ENCODE peak calls at places on chromosomes 16 and 17, in four cellular contexts. Q is A549, N is Karpas-422, B is cardiac muscle cell. A is an unnamed sample.

GRCh38 chr16:3099732-3100499 is 822 bp upstream of the ZSCAN10 start:
- DNase-seq in Q (peak; percentile 80), N (peak; percentile 94), B (peak; percentile 93), A (peak; percentile 96)

GRCh38 chr16:10069374-10069773 is 112.9 kb downstream of the GRIN2A start:
- DNase-seq in Q (no peak), N (no peak), B (no peak), A (no peak)

GRCh38 chr17:60079401-60079861 is 710 bp upstream of the HEATR6 start:
- DNase-seq in Q (peak; percentile 26), N (no peak), B (peak; percentile 50), A (no peak)

GRCh38 chr16:72224260-72224768 is 52.4 kb upstream of the PMFBP1 start:
- DNase-seq in Q (no peak), N (no peak), B (no peak), A (no peak)

GRCh38 chr16:3578610-3579551 is 1.7 kb upstream of the NLRC3 start:
- DNase-seq in Q (no peak), N (peak; percentile 72), B (no peak), A (no peak)

GRCh38 chr17:42937712-42938596 is 26.3 kb downstream of the AARSD1 start:
- DNase-seq in Q (peak; percentile 81), N (peak; percentile 81), B (peak; percentile 76), A (peak; percentile 59)

GRCh38 chr17:29549169-29549935 is 17.5 kb downstream of the ABHD15 start:
- DNase-seq in Q (no peak), N (no peak), B (peak; percentile 60), A (peak; percentile 42)

GRCh38 chr17:75285123-75285522 is 4.1 kb downstream of the SLC25A19 start:
- DNase-seq in Q (no peak), N (no peak), B (no peak), A (no peak)

GRCh38 chr17:51435641-51436091 is 175.3 kb downstream of the UTP18 start:
- DNase-seq in Q (peak; percentile 91), N (peak; percentile 82), B (peak; percentile 24), A (peak; percentile 87)

GRCh38 chr16:81004646-81005353 is 1.9 kb downstream of the CMC2 start:
- DNase-seq in Q (peak; percentile 32), N (peak; percentile 89), B (peak; percentile 73), A (peak; percentile 29)

GRCh38 chr17:70610161-70610560 is 440.8 kb downstream of the KCNJ2 start:
- DNase-seq in Q (no peak), N (no peak), B (no peak), A (no peak)

GRCh38 chr16:84281077-84281476 is 13.6 kb upstream of the WFDC1 start:
- DNase-seq in Q (no peak), N (peak; percentile 83), B (peak; percentile 30), A (no peak)

GRCh38 chr17:62761884-62762283 is 46.2 kb downstream of the MARCHF10 start:
- DNase-seq in Q (no peak), N (no peak), B (no peak), A (no peak)

GRCh38 chr17:66214893-66215528 is 14.2 kb downstream of the APOH start:
- DNase-seq in Q (no peak), N (no peak), B (no peak), A (no peak)

GRCh38 chr17:488993-489757 is 136.6 kb upstream of the RPH3AL start:
- DNase-seq in Q (no peak), N (no peak), B (peak; percentile 69), A (no peak)

GRCh38 chr16:14548933-14549788 is 80.9 kb downstream of the PARN start:
- DNase-seq in Q (no peak), N (no peak), B (no peak), A (no peak)

GRCh38 chr17:46940692-46941404 is 17.9 kb downstream of the GOSR2 start:
- DNase-seq in Q (peak; percentile 97), N (peak; percentile 88), B (peak; percentile 84), A (peak; percentile 87)

GRCh38 chr17:28643979-28644781 is 778 bp downstream of the BLTP2 start:
- DNase-seq in Q (peak; percentile 83), N (peak; percentile 87), B (peak; percentile 63), A (peak; percentile 29)

GRCh38 chr17:34283571-34283970 is 2.0 kb upstream of the CCL11 start:
- DNase-seq in Q (no peak), N (no peak), B (no peak), A (no peak)

GRCh38 chr16:86862596-86862995 is 284.2 kb downstream of the FOXL1 start:
- DNase-seq in Q (no peak), N (no peak), B (no peak), A (no peak)

GRCh38 chr17:3658784-3659449 is 9.5 kb downstream of the TAX1BP3 start:
- DNase-seq in Q (no peak), N (no peak), B (no peak), A (no peak)

GRCh38 chr16:15451098-15451731 is 16.8 kb downstream of the BMERB1 start:
- DNase-seq in Q (no peak), N (no peak), B (no peak), A (no peak)

GRCh38 chr17:16934133-16934795 is 37.7 kb downstream of the TNFRSF13B start:
- DNase-seq in Q (no peak), N (no peak), B (no peak), A (no peak)

GRCh38 chr16:7471268-7471667 is 138.6 kb downstream of the RBFOX1 start:
- DNase-seq in Q (no peak), N (no peak), B (no peak), A (no peak)

GRCh38 chr17:10243905-10244844 is 45.8 kb upstream of the GAS7 start:
- DNase-seq in Q (no peak), N (no peak), B (peak; percentile 78), A (no peak)

GRCh38 chr17:14205992-14206461 is 30.6 kb downstream of the CDRT15 start:
- DNase-seq in Q (no peak), N (no peak), B (no peak), A (no peak)

GRCh38 chr16:11224096-11224893 is 31.7 kb downstream of the SOCS1 start:
- DNase-seq in Q (no peak), N (peak; percentile 62), B (no peak), A (no peak)

GRCh38 chr16:83769397-83770008 is 38.3 kb upstream of the HSBP1 start:
- DNase-seq in Q (no peak), N (no peak), B (no peak), A (no peak)

GRCh38 chr17:69357701-69358100 is 30.8 kb upstream of the ABCA5 start:
- DNase-seq in Q (no peak), N (peak; percentile 65), B (peak; percentile 11), A (no peak)

GRCh38 chr16:28149016-28149888 is 62.5 kb downstream of the XPO6 start:
- DNase-seq in Q (no peak), N (no peak), B (peak; percentile 15), A (no peak)

GRCh38 chr17:65697661-65698060 is 136.2 kb upstream of the AXIN2 start:
- DNase-seq in Q (no peak), N (no peak), B (no peak), A (no peak)

GRCh38 chr17:27601069-27601974 is 29.7 kb upstream of the LGALS9 start:
- DNase-seq in Q (peak; percentile 81), N (peak; percentile 92), B (peak; percentile 89), A (peak; percentile 67)

GRCh38 chr17:63930951-63931575 is 1.1 kb downstream of the CD79B start:
- DNase-seq in Q (no peak), N (peak; percentile 93), B (peak; percentile 18), A (no peak)

GRCh38 chr16:71431991-71432390 is 9.9 kb downstream of the TLE7 start:
- DNase-seq in Q (no peak), N (no peak), B (no peak), A (no peak)

GRCh38 chr17:30222741-30223175 is 12.7 kb downstream of the SLC6A4 start:
- DNase-seq in Q (no peak), N (no peak), B (no peak), A (no peak)

GRCh38 chr16:68713430-68713829 is 23.7 kb upstream of the CDH1 start:
- DNase-seq in Q (no peak), N (no peak), B (no peak), A (no peak)

GRCh38 chr16:51149721-51150158 is 1.3 kb downstream of the SALL1 start:
- DNase-seq in Q (no peak), N (no peak), B (no peak), A (no peak)
- H3K4me3 ChIP-seq in Q (no peak overlapping the region), N (no peak overlapping the region), B (peak overlapping the region; percentile 68), A (no peak overlapping the region)

DNA sequence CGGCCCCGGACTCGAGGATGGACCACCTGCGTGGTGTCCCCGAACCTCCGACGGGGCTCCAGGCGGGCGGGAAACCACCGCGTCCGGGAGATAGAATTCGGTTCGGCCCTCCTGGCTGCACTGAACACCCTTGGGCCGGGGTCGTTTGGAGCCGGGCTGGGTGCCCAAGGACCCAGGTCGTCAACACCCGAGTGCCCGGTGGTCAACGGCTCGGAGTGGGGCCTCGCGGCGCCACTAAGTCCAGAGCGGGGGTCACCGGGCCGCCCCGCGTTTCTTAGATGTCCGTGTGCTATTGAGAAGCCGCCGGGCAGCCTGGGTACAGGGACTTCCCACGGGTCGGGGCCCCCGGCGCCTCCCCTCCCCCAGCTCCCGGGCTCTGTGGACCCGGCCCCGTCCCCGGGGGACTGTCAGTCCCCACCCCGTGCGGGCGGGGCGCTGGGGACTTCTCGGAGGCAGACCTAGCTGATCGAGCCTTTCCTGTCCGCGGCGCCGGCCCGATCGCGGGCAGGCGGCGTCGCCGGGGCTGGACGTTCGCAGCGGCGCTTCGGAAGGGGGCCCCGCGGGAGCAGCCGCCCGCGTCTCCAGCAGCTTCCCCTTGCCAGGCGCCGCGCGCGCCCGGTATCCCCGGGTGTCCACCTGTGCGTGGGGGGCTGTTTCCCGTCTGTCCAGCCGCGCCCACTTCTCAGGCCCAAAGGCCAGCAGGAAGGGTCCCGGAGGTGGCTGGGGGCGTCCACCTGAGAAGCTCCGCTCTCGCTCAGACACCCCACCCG is 655 bp upstream of the NPTX1 start:
- DNase-seq in Q (no peak), N (no peak), B (no peak), A (no peak)
- H3K4me1 ChIP-seq in Q (peaks cover 48% of the 10 kb centered on the region), N (peaks cover 22% of the 10 kb centered on the region), B (peaks cover 3% of the 10 kb centered on the region), A (no peaks in the 10 kb centered on the region)

DNA sequence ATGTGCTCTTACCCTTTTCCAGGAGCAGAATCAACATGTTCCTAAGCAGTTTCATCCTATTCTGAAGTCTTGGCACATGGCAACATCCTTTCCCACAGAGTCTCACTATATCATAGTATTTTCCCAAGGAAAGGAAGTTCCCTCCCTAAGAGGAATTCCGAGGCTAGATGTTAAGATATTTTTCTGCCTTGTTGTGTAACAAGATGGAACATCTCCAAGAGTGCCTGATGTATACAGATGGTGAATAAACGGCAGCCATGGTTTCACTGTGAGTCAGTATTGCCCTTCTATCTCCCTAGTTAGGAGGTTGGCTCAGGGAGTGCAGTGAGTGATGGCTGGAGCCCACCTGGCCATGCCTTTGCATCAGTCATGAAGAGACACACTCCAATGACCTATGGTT is 48.2 kb downstream of the SPACA3 start:
- DNase-seq in Q (no peak), N (no peak), B (peak; percentile 84), A (no peak)
- H3K4me3 ChIP-seq in Q (no peak overlapping the region), N (no peak overlapping the region), B (no peak overlapping the region), A (no peak overlapping the region)

GRCh38 chr16:89039756-89040155 is 53.9 kb upstream of the ACSF3 start:
- DNase-seq in Q (no peak), N (no peak), B (no peak), A (peak; percentile 10)

GRCh38 chr16:89037261-89038152 is 56.1 kb upstream of the ACSF3 start:
- DNase-seq in Q (peak; percentile 33), N (peak; percentile 89), B (peak; percentile 50), A (peak; percentile 8)

GRCh38 chr16:89038811-89039735 is 54.6 kb upstream of the ACSF3 start:
- DNase-seq in Q (no peak), N (no peak), B (no peak), A (peak; percentile 2)

GRCh38 chr16:89036776-89037175 is 56.9 kb upstream of the ACSF3 start:
- DNase-seq in Q (no peak), N (no peak), B (no peak), A (peak; percentile 7)

GRCh38 chr16:89038221-89038721 is 55.4 kb upstream of the ACSF3 start:
- DNase-seq in Q (no peak), N (peak; percentile 92), B (no peak), A (peak; percentile 7)
- H3K4me1 ChIP-seq in Q (no peaks in the 10 kb centered on the region), N (peaks cover 47% of the 10 kb centered on the region), B (no peaks in the 10 kb centered on the region), A (no peaks in the 10 kb centered on the region)

A was measured in BE2C.